ENCODE peak calls at places on chromosomes 11 and 22, in ten cellular contexts. One of them, this sample, is unnamed.

GRCh38 chr11:116062129-116062525 is 557.9 kb upstream of the CADM1 start:
- DNase-seq in astrocyte of the spinal cord: no peak
- DNase-seq in GM12865: no peak
- DNase-seq in neural crest cell: no peak
- DNase-seq in glutamatergic neuron: no peak
- DNase-seq in cardiac fibroblast: no peak
- DNase-seq in psoas muscle: no peak
- DNase-seq in BE2C: no peak
- DNase-seq in kidney: no peak
- DNase-seq in cardiac muscle cell: no peak
- DNase-seq in this sample: no peak

GRCh38 chr11:36447514-36447913 is 62.6 kb downstream of the TRAF6 start:
- DNase-seq in astrocyte of the spinal cord: no peak
- DNase-seq in GM12865: no peak
- DNase-seq in neural crest cell: no peak
- DNase-seq in glutamatergic neuron: no peak
- DNase-seq in cardiac fibroblast: no peak
- DNase-seq in psoas muscle: no peak
- DNase-seq in BE2C: no peak
- DNase-seq in kidney: no peak
- DNase-seq in cardiac muscle cell: peak; percentile 40
- DNase-seq in this sample: peak; percentile 18

GRCh38 chr22:36587289-36588154 is 58.6 kb upstream of the EIF3D start:
- DNase-seq in astrocyte of the spinal cord: peak; percentile 38
- DNase-seq in GM12865: no peak
- DNase-seq in neural crest cell: no peak
- DNase-seq in glutamatergic neuron: peak; percentile 38
- DNase-seq in cardiac fibroblast: peak; percentile 59
- DNase-seq in psoas muscle: no peak
- DNase-seq in BE2C: no peak
- DNase-seq in kidney: peak; percentile 9
- DNase-seq in cardiac muscle cell: peak; percentile 47
- DNase-seq in this sample: no peak

GRCh38 chr11:14642453-14642852 is 1.2 kb upstream of the PDE3B start:
- DNase-seq in astrocyte of the spinal cord: no peak
- DNase-seq in GM12865: no peak
- DNase-seq in neural crest cell: no peak
- DNase-seq in glutamatergic neuron: no peak
- DNase-seq in cardiac fibroblast: no peak
- DNase-seq in psoas muscle: no peak
- DNase-seq in BE2C: no peak
- DNase-seq in kidney: no peak
- DNase-seq in cardiac muscle cell: no peak
- DNase-seq in this sample: no peak

GRCh38 chr11:10441021-10441523 is 14.0 kb upstream of the AMPD3 start:
- DNase-seq in astrocyte of the spinal cord: peak; percentile 32
- DNase-seq in GM12865: no peak
- DNase-seq in neural crest cell: no peak
- DNase-seq in glutamatergic neuron: no peak
- DNase-seq in cardiac fibroblast: no peak
- DNase-seq in psoas muscle: no peak
- DNase-seq in BE2C: no peak
- DNase-seq in kidney: no peak
- DNase-seq in cardiac muscle cell: no peak
- DNase-seq in this sample: no peak

GRCh38 chr22:37282385-37282677 is at the start of gene CYTH4:
- DNase-seq in astrocyte of the spinal cord: no peak
- DNase-seq in GM12865: peak; percentile 73
- DNase-seq in neural crest cell: no peak
- DNase-seq in glutamatergic neuron: no peak
- DNase-seq in cardiac fibroblast: peak; percentile 26
- DNase-seq in psoas muscle: peak; percentile 56
- DNase-seq in BE2C: no peak
- DNase-seq in kidney: peak; percentile 89
- DNase-seq in cardiac muscle cell: no peak
- DNase-seq in this sample: no peak

GRCh38 chr11:76313271-76313670 is 67.7 kb downstream of the THAP12 start:
- DNase-seq in astrocyte of the spinal cord: no peak
- DNase-seq in GM12865: no peak
- DNase-seq in neural crest cell: no peak
- DNase-seq in glutamatergic neuron: no peak
- DNase-seq in cardiac fibroblast: no peak
- DNase-seq in psoas muscle: no peak
- DNase-seq in BE2C: no peak
- DNase-seq in kidney: peak; percentile 27
- DNase-seq in cardiac muscle cell: no peak
- DNase-seq in this sample: no peak

GRCh38 chr11:77201370-77201769 is 73.3 kb downstream of the MYO7A start:
- DNase-seq in astrocyte of the spinal cord: no peak
- DNase-seq in GM12865: no peak
- DNase-seq in neural crest cell: no peak
- DNase-seq in glutamatergic neuron: no peak
- DNase-seq in cardiac fibroblast: no peak
- DNase-seq in psoas muscle: no peak
- DNase-seq in BE2C: no peak
- DNase-seq in kidney: no peak
- DNase-seq in cardiac muscle cell: no peak
- DNase-seq in this sample: no peak

GRCh38 chr11:35364101-35364780 is 55.1 kb downstream of the SLC1A2 start:
- DNase-seq in astrocyte of the spinal cord: peak; percentile 90
- DNase-seq in GM12865: no peak
- DNase-seq in neural crest cell: no peak
- DNase-seq in glutamatergic neuron: no peak
- DNase-seq in cardiac fibroblast: peak; percentile 92
- DNase-seq in psoas muscle: peak; percentile 80
- DNase-seq in BE2C: no peak
- DNase-seq in kidney: peak; percentile 78
- DNase-seq in cardiac muscle cell: peak; percentile 93
- DNase-seq in this sample: no peak

GRCh38 chr11:14927146-14927545 is 35.1 kb upstream of the CYP2R1 start:
- DNase-seq in astrocyte of the spinal cord: peak; percentile 36
- DNase-seq in GM12865: no peak
- DNase-seq in neural crest cell: no peak
- DNase-seq in glutamatergic neuron: no peak
- DNase-seq in cardiac fibroblast: peak; percentile 65
- DNase-seq in psoas muscle: no peak
- DNase-seq in BE2C: no peak
- DNase-seq in kidney: no peak
- DNase-seq in cardiac muscle cell: peak; percentile 0
- DNase-seq in this sample: no peak

GRCh38 chr11:119479685-119480275 is 56.8 kb upstream of the THY1 start:
- DNase-seq in astrocyte of the spinal cord: peak; percentile 26
- DNase-seq in GM12865: peak; percentile 35
- DNase-seq in neural crest cell: no peak
- DNase-seq in glutamatergic neuron: no peak
- DNase-seq in cardiac fibroblast: peak; percentile 28
- DNase-seq in psoas muscle: no peak
- DNase-seq in BE2C: no peak
- DNase-seq in kidney: peak; percentile 4
- DNase-seq in cardiac muscle cell: peak; percentile 67
- DNase-seq in this sample: peak; percentile 89

GRCh38 chr11:72722050-72722748 is 30.0 kb downstream of the ARAP1 start:
- DNase-seq in astrocyte of the spinal cord: peak; percentile 90
- DNase-seq in GM12865: peak; percentile 90
- DNase-seq in neural crest cell: peak; percentile 50
- DNase-seq in glutamatergic neuron: peak; percentile 57
- DNase-seq in cardiac fibroblast: peak; percentile 93
- DNase-seq in psoas muscle: peak; percentile 85
- DNase-seq in BE2C: peak; percentile 82
- DNase-seq in kidney: peak; percentile 96
- DNase-seq in cardiac muscle cell: peak; percentile 96
- DNase-seq in this sample: peak; percentile 62

GRCh38 chr22:29702025-29702930 is 17.5 kb upstream of the CABP7 start:
- DNase-seq in astrocyte of the spinal cord: no peak
- DNase-seq in GM12865: no peak
- DNase-seq in neural crest cell: no peak
- DNase-seq in glutamatergic neuron: no peak
- DNase-seq in cardiac fibroblast: peak; percentile 8
- DNase-seq in psoas muscle: no peak
- DNase-seq in BE2C: peak; percentile 51
- DNase-seq in kidney: no peak
- DNase-seq in cardiac muscle cell: no peak
- DNase-seq in this sample: no peak
- TF ChIP-seq CTCF in astrocyte of the spinal cord: no peak
- TF ChIP-seq CTCF in GM12865: no peak
- TF ChIP-seq CTCF in neural crest cell: no peak
- TF ChIP-seq CTCF in glutamatergic neuron: no peak
- TF ChIP-seq CTCF in cardiac fibroblast: peak; percentile 14
- TF ChIP-seq CTCF in psoas muscle: no peak
- TF ChIP-seq CTCF in BE2C: peak; percentile 34
- TF ChIP-seq CTCF in kidney: no peak
- TF ChIP-seq CTCF in cardiac muscle cell: no peak
- TF ChIP-seq CTCF in this sample: no peak

DNA sequence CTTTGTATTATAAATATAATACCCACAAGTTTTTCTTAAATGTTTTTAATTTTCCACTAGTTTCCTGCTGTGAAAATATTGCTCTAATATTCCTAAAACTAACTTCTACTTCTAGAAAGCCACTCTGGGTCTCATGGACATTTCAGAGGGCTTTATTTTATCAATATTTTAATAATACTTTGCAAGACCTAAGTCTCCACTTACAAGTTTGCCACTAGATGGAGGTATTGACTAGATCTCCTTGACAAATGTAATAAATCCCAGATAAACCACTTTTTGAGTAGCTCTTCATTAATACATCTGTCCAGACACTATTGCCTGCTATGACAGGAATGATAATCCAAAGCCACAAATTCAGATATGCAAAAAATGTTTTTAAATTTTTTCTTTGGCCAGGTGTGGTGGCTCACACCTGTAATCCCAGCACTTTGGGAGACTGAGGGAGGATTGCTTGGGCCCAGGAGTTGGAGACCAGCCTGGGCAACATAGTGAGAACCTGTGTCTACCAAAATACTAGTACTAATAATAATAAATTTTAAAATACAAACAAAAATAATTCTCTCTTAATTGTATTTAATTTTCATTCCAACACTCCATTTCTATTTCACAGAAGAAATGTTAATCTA is 3.5 kb upstream of the ACAT1 start:
- DNase-seq in astrocyte of the spinal cord: peak; percentile 72
- DNase-seq in GM12865: peak; percentile 62
- DNase-seq in neural crest cell: no peak
- DNase-seq in glutamatergic neuron: no peak
- DNase-seq in cardiac fibroblast: peak; percentile 78
- DNase-seq in psoas muscle: no peak
- DNase-seq in BE2C: no peak
- DNase-seq in kidney: no peak
- DNase-seq in cardiac muscle cell: peak; percentile 78
- DNase-seq in this sample: peak; percentile 62
- TF ChIP-seq CTCF in astrocyte of the spinal cord: peak; percentile 56
- TF ChIP-seq CTCF in GM12865: peak; percentile 41
- TF ChIP-seq CTCF in neural crest cell: peak; percentile 73
- TF ChIP-seq CTCF in glutamatergic neuron: peak; percentile 36
- TF ChIP-seq CTCF in cardiac fibroblast: peak; percentile 67
- TF ChIP-seq CTCF in psoas muscle: peak; percentile 61
- TF ChIP-seq CTCF in BE2C: peak; percentile 64
- TF ChIP-seq CTCF in kidney: peak; percentile 39
- TF ChIP-seq CTCF in cardiac muscle cell: peak; percentile 53
- TF ChIP-seq CTCF in this sample: peak; percentile 84

DNA sequence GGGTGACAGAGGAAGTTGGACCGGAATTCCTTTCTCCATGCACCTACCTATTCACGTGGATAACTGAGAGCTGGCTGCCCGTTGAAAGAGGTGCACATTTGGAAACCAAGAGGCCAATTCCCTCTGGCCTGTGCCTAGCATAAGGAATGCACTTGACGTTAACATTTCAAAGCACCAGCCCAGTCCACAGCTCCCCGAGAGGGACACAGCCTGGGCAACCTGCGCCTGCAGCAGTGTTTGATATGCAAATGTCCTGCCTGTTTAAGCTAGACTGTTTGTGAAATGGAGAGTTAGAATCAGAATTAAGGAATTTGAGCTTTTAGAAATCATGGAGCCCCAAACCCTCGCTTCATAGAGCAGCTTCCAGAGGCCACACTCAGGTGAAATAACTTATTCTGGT is 126.1 kb downstream of the DSCAML1 start:
- DNase-seq in astrocyte of the spinal cord: no peak
- DNase-seq in GM12865: no peak
- DNase-seq in neural crest cell: no peak
- DNase-seq in glutamatergic neuron: no peak
- DNase-seq in cardiac fibroblast: no peak
- DNase-seq in psoas muscle: no peak
- DNase-seq in BE2C: no peak
- DNase-seq in kidney: no peak
- DNase-seq in cardiac muscle cell: no peak
- DNase-seq in this sample: peak; percentile 78
- TF ChIP-seq CTCF in astrocyte of the spinal cord: no peak
- TF ChIP-seq CTCF in GM12865: no peak
- TF ChIP-seq CTCF in neural crest cell: no peak
- TF ChIP-seq CTCF in glutamatergic neuron: no peak
- TF ChIP-seq CTCF in cardiac fibroblast: no peak
- TF ChIP-seq CTCF in psoas muscle: no peak
- TF ChIP-seq CTCF in BE2C: no peak
- TF ChIP-seq CTCF in kidney: no peak
- TF ChIP-seq CTCF in cardiac muscle cell: no peak
- TF ChIP-seq CTCF in this sample: no peak

DNA sequence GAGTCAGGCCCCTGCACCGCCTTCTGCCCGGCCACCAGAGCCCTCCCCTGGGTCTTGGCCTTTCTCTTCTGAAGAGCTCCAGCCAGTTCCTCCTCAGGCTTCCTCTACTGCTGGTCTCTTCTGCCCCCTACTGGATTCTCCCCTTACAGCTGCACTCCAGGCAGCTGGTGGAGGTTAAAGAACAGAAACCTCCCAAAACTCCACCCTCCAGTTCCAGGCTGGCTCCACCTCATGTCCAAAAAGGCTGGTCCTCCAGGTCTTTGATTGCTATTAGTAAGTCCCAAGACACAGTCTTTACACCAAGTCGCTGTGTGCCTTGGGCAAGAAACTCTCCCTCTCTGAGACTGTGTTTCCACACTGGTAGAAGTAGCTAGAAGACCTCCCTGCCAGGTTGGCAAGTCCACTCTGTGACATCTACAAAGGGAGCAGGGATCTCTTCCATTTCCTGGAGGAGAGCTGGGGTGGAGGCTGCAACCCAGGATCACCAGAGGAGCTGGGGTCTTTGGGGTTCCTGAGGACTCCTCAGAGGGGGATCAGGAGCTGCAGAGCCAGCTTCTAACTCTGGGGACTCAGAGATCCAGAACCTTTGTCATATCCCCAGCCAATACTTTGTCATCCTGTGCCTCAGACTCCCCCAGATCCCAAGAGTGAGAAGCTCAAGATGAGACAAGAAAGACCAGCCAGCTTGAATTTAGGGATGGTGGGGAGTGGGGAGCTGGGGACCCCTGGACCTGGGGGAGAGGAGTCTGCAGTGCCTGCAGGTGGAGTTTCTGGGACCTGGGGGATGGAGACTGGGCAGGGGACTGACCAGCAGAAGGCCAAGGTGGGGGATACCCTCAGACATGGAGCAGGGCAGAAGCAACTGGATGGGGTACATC is 3.4 kb upstream of the IGLL5 start:
- DNase-seq in astrocyte of the spinal cord: peak; percentile 13
- DNase-seq in GM12865: peak; percentile 89
- DNase-seq in neural crest cell: peak; percentile 61
- DNase-seq in glutamatergic neuron: peak; percentile 76
- DNase-seq in cardiac fibroblast: peak; percentile 81
- DNase-seq in psoas muscle: peak; percentile 33
- DNase-seq in BE2C: peak; percentile 73
- DNase-seq in kidney: peak; percentile 58
- DNase-seq in cardiac muscle cell: peak; percentile 80
- DNase-seq in this sample: peak; percentile 88
- TF ChIP-seq CTCF in astrocyte of the spinal cord: peak; percentile 59
- TF ChIP-seq CTCF in GM12865: peak; percentile 67
- TF ChIP-seq CTCF in neural crest cell: peak; percentile 73
- TF ChIP-seq CTCF in glutamatergic neuron: peak; percentile 81
- TF ChIP-seq CTCF in cardiac fibroblast: peak; percentile 89
- TF ChIP-seq CTCF in psoas muscle: peak; percentile 48
- TF ChIP-seq CTCF in BE2C: peak; percentile 92
- TF ChIP-seq CTCF in kidney: peak; percentile 68
- TF ChIP-seq CTCF in cardiac muscle cell: peak; percentile 84
- TF ChIP-seq CTCF in this sample: peak; percentile 74

This sample was measured in GM23338.